ENCODE peak calls at places on chromosomes 4 and X, in nine cellular contexts. J is right lobe of liver, Y is testis, D is Peyer's patch, C is upper lobe of left lung, H is body of pancreas, G is transverse colon, U is HepG2, X is breast epithelium. S is an unnamed sample. For H3K4me1, the result is how much of the 10 kb centered on the place peaks cover.

GRCh38 chrX:147935156-147935758 is 23.5 kb downstream of the FMR1 start:
- DNase-seq in J (no peak), Y (no peak), D (no peak), C (no peak), H (no peak), G (no peak), U (no peak), X (no peak), S (no peak)

GRCh38 chrX:44570524-44570923 is 27.9 kb upstream of the FUNDC1 start:
- DNase-seq in J (no peak), Y (peak), D (no peak), C (no peak), H (no peak), G (no peak), U (no peak), X (no peak), S (no peak)

GRCh38 chr4:8688041-8688907 is 95.7 kb downstream of the CPZ start:
- DNase-seq in J (no peak), Y (peak), D (no peak), C (peak), H (peak), G (peak), U (no peak), X (peak), S (no peak)

GRCh38 chr4:66972087-66972486 is 573.2 kb downstream of the CENPC start:
- DNase-seq in J (no peak), Y (no peak), D (no peak), C (no peak), H (no peak), G (no peak), U (no peak), X (no peak), S (no peak)

GRCh38 chr4:22490718-22491330 is 25.0 kb downstream of the ADGRA3 start:
- DNase-seq in J (no peak), Y (no peak), D (no peak), C (no peak), H (no peak), G (peak), U (peak), X (no peak), S (no peak)

GRCh38 chr4:186845137-186845842 is 121.6 kb upstream of the FAT1 start:
- DNase-seq in J (no peak), Y (peak), D (peak), C (no peak), H (no peak), G (peak), U (peak), X (no peak), S (peak)

GRCh38 chr4:124386648-124387047 is 325.9 kb downstream of the ANKRD50 start:
- DNase-seq in J (no peak), Y (no peak), D (no peak), C (no peak), H (no peak), G (no peak), U (no peak), X (no peak), S (no peak)

GRCh38 chr4:184958839-184959238 is 59.5 kb upstream of the HELT start:
- DNase-seq in J (no peak), Y (no peak), D (no peak), C (no peak), H (no peak), G (no peak), U (no peak), X (no peak), S (no peak)

GRCh38 chr4:112817933-112818921 is 181.3 kb downstream of the LARP7 start:
- DNase-seq in J (no peak), Y (peak), D (peak), C (peak), H (peak), G (peak), U (peak), X (no peak), S (peak)

GRCh38 chr4:77159798-77160197 is 2.8 kb downstream of the CCNG2 start:
- DNase-seq in J (no peak), Y (no peak), D (no peak), C (no peak), H (no peak), G (no peak), U (no peak), X (no peak), S (no peak)

GRCh38 chrX:12292996-12293765 is 154.9 kb downstream of the FRMPD4 start:
- DNase-seq in J (no peak), Y (no peak), D (no peak), C (no peak), H (no peak), G (no peak), U (no peak), X (no peak), S (no peak)

GRCh38 chrX:19342331-19342906 is 1.3 kb upstream of the PDHA1 start:
- DNase-seq in J (no peak), Y (no peak), D (no peak), C (no peak), H (no peak), G (no peak), U (no peak), X (no peak), S (no peak)

GRCh38 chr4:36582214-36582613 is 300.8 kb downstream of the DTHD1 start:
- DNase-seq in J (no peak), Y (no peak), D (no peak), C (no peak), H (no peak), G (no peak), U (no peak), X (no peak), S (no peak)

GRCh38 chrX:108036298-108036973 is 8.4 kb upstream of the VSIG1 start:
- DNase-seq in J (no peak), Y (no peak), D (no peak), C (no peak), H (no peak), G (no peak), U (peak), X (no peak), S (no peak)

GRCh38 chrX:74090049-74090448 is 213.9 kb upstream of the ZCCHC13 start:
- DNase-seq in J (no peak), Y (no peak), D (no peak), C (no peak), H (no peak), G (no peak), U (no peak), X (no peak), S (no peak)

GRCh38 chrX:111467896-111468295 is 43.5 kb upstream of the SERTM2 start:
- DNase-seq in J (no peak), Y (peak), D (no peak), C (no peak), H (peak), G (no peak), U (no peak), X (no peak), S (peak)

GRCh38 chrX:14027511-14028019 is 2.1 kb downstream of the GEMIN8 start:
- DNase-seq in J (no peak), Y (no peak), D (no peak), C (no peak), H (no peak), G (no peak), U (peak), X (no peak), S (no peak)

GRCh38 chr4:87973283-87974169 is 2.0 kb upstream of the SPP1 start:
- DNase-seq in J (peak), Y (peak), D (no peak), C (no peak), H (peak), G (peak), U (peak), X (no peak), S (peak)

GRCh38 chr4:140267576-140267975 is 105.9 kb upstream of the SCOC start:
- DNase-seq in J (no peak), Y (no peak), D (no peak), C (peak), H (no peak), G (no peak), U (no peak), X (no peak), S (peak)

GRCh38 chrX:37380256-37380655 is 31.1 kb downstream of the PRRG1 start:
- DNase-seq in J (no peak), Y (no peak), D (no peak), C (no peak), H (no peak), G (no peak), U (no peak), X (no peak), S (no peak)

GRCh38 chr4:2768921-2769336 is 12.8 kb upstream of the TNIP2 start:
- DNase-seq in J (no peak), Y (no peak), D (peak), C (no peak), H (no peak), G (no peak), U (no peak), X (no peak), S (no peak)

GRCh38 chr4:7763788-7764187 is 175.9 kb downstream of the AFAP1 start:
- DNase-seq in J (no peak), Y (no peak), D (no peak), C (no peak), H (no peak), G (no peak), U (no peak), X (no peak), S (no peak)

GRCh38 chrX:7985568-7985967 is 58.4 kb upstream of the PNPLA4 start:
- DNase-seq in J (no peak), Y (no peak), D (no peak), C (no peak), H (no peak), G (no peak), U (no peak), X (no peak), S (no peak)

GRCh38 chr4:52982246-52982950 is 120.3 kb downstream of the RASL11B start:
- DNase-seq in J (no peak), Y (no peak), D (no peak), C (no peak), H (no peak), G (no peak), U (peak), X (no peak), S (no peak)

GRCh38 chr4:38857354-38858096 is 908 bp upstream of the TLR6 start:
- DNase-seq in J (no peak), Y (no peak), D (no peak), C (no peak), H (no peak), G (peak), U (no peak), X (no peak), S (no peak)

GRCh38 chr4:31100551-31100950 is 380.4 kb downstream of the PCDH7 start:
- DNase-seq in J (no peak), Y (no peak), D (no peak), C (no peak), H (no peak), G (no peak), U (no peak), X (no peak), S (no peak)

GRCh38 chr4:113539408-113539807 is 222.1 kb downstream of the CAMK2D start:
- DNase-seq in J (no peak), Y (no peak), D (no peak), C (no peak), H (no peak), G (no peak), U (no peak), X (no peak), S (no peak)

GRCh38 chr4:72338060-72338459 is 231.0 kb downstream of the ADAMTS3 start:
- DNase-seq in J (no peak), Y (no peak), D (no peak), C (no peak), H (no peak), G (no peak), U (no peak), X (no peak), S (no peak)

GRCh38 chrX:94524867-94525266 is 850.9 kb downstream of the FAM133A start:
- DNase-seq in J (no peak), Y (peak), D (no peak), C (no peak), H (no peak), G (no peak), U (no peak), X (no peak), S (no peak)

GRCh38 chr4:107922486-107923473 is 8.6 kb upstream of the CYP2U1 start:
- DNase-seq in J (no peak), Y (no peak), D (no peak), C (no peak), H (no peak), G (no peak), U (no peak), X (no peak), S (no peak)

GRCh38 chrX:119784747-119785446 is 6.5 kb downstream of the RPL39 start:
- DNase-seq in J (no peak), Y (peak), D (peak), C (no peak), H (peak), G (peak), U (no peak), X (no peak), S (no peak)

GRCh38 chrX:31098081-31098480 is 26.2 kb upstream of the FTHL17 start:
- DNase-seq in J (no peak), Y (no peak), D (no peak), C (no peak), H (no peak), G (no peak), U (no peak), X (no peak), S (no peak)

GRCh38 chr4:95761441-95761840 is 78.5 kb upstream of the PDHA2 start:
- DNase-seq in J (no peak), Y (no peak), D (no peak), C (no peak), H (no peak), G (no peak), U (no peak), X (no peak), S (no peak)

GRCh38 chrX:9557508-9557907 is 92.7 kb downstream of the TBL1X start:
- DNase-seq in J (no peak), Y (no peak), D (no peak), C (no peak), H (no peak), G (no peak), U (peak), X (no peak), S (no peak)

GRCh38 chr4:88592600-88593448 is 544 bp downstream of the HERC3 start:
- DNase-seq in J (peak), Y (peak), D (peak), C (peak), H (peak), G (peak), U (peak), X (peak), S (peak)

GRCh38 chr4:165079476-165079875 is 25.8 kb downstream of the TRIM75 start:
- DNase-seq in J (peak), Y (peak), D (peak), C (no peak), H (peak), G (peak), U (no peak), X (no peak), S (peak)

GRCh38 chr4:7425591-7426468 is 8.9 kb downstream of the PSAPL1 start:
- DNase-seq in J (peak), Y (no peak), D (peak), C (no peak), H (no peak), G (peak), U (no peak), X (peak), S (peak)

GRCh38 chr4:145840162-145840768 is 98.4 kb downstream of the ZNF827 start:
- DNase-seq in J (no peak), Y (no peak), D (no peak), C (no peak), H (no peak), G (no peak), U (peak), X (no peak), S (no peak)

GRCh38 chrX:110477593-110478228 is 119.1 kb downstream of the RTL9 start:
- DNase-seq in J (no peak), Y (no peak), D (no peak), C (peak), H (no peak), G (no peak), U (no peak), X (no peak), S (no peak)

GRCh38 chr4:20305976-20306375 is 54.3 kb downstream of the SLIT2 start:
- DNase-seq in J (no peak), Y (no peak), D (no peak), C (no peak), H (no peak), G (no peak), U (no peak), X (no peak), S (no peak)

GRCh38 chrX:72027024-72027913 is 104.4 kb downstream of the RTL5 start:
- DNase-seq in J (no peak), Y (no peak), D (no peak), C (no peak), H (no peak), G (no peak), U (no peak), X (no peak), S (no peak)
- H3K4me3 ChIP-seq in J (no peak), Y (no peak), D (no peak), C (no peak), H (no peak), G (no peak), U (no peak), X (peak), S (no peak)

GRCh38 chrX:139932901-139933796 is at the start of gene ATP11C:
- DNase-seq in J (peak), Y (peak), D (peak), C (peak), H (peak), G (peak), U (peak), X (peak), S (peak)
- TF ChIP-seq POLR2A in J (peak), Y (no peak), D (peak), C (no peak), H (peak), G (peak), U (peak), X (no peak), S (peak)

DNA sequence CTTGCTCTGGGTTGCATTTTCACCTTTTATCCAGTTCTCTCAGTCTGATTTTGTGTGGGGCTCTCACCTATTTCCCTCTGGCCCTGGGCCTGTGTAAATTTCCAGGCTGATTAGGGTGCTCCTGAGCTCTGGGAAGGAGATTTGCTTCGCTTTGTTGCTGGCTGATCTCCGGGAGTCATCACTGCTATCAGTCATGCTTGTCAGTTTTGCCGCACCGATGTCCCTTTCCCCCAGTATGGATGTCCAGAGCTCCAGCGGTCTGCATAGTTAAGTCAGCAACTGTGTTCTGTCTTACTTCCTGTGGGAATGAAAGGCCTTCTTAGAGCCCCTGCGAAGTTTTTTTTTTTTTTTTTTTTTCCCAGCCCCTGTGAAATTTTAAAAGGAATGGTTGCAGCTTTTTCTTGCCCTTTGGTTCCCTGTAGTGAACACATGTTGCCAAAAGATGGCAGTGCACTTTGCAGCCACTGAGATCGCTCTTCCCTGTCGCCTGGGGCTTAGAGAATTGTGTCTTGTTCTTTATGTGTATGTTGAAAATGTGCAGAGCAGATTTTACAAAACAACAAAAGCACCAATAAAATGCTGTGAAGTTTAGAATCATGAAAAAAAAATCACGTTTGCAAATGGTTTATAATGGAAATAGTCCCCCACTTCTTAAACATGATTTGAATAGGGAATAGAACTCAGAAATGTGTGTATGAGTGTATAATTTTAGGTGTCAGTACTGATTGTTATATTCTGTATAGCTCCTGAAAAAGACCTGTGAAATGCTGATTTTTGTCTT is 109.2 kb upstream of the SLC4A4 start:
- DNase-seq in J (peak), Y (peak), D (no peak), C (no peak), H (peak), G (peak), U (peak), X (no peak), S (no peak)
- H3K4me1 ChIP-seq in J (under half), Y (under half), D (under half), C (under half), H (half or more), G (under half), U (under half), X (under half), S (under half)

DNA sequence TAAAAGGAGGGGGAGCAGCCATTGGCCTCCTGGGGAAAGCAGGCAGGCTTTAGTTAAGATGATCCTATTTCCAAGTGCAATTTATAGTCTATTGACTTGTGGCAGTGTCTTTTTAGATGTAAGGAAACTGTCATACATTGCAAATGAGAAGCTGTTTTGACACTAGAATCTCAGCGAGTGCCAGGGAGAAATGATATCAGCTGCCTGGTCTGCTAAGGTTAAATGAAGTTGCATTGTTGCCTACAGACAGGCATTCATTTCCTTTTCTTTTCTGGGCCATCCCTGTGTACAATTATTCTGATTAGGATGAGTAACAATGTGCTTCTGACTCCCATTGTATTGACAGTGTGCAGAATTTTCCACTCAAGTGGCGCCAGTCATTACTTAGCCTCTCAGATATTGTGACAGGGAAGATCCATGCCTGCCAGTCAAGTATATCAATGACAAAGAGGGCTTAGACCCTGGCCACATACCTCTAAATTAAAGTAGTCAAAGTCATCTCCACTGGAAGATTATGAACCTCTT is 231.2 kb downstream of the GPAT3 start:
- DNase-seq in J (no peak), Y (no peak), D (no peak), C (no peak), H (no peak), G (no peak), U (no peak), X (no peak), S (no peak)
- H3K4me3 ChIP-seq in J (no peak), Y (no peak), D (no peak), C (no peak), H (no peak), G (no peak), U (no peak), X (no peak), S (no peak)

GRCh38 chr4:121692261-121692660 is 4.5 kb downstream of the ANXA5 start:
- DNase-seq in J (no peak), Y (no peak), D (no peak), C (no peak), H (no peak), G (no peak), U (no peak), X (no peak), S (no peak)
- TF ChIP-seq POLR2A in J (no peak), Y (no peak), D (no peak), C (no peak), H (no peak), G (no peak), U (no peak), X (no peak), S (no peak)

S was measured in heart left ventricle.